ENCODE peak calls at places on chromosomes 2 and 18, in five cellular contexts. E is neural progenitor cell, U is trophoblast cell, I is left lung, X is IMR-90. F is an unnamed sample.

GRCh38 chr2:221478106-221478863 is 93.8 kb downstream of the EPHA4 start:
- DNase-seq in E (no peak), U (no peak), I (no peak), X (peak; percentile 28), F (no peak)

GRCh38 chr18:55322176-55322735 is 265.7 kb downstream of the TCF4 start:
- DNase-seq in E (peak; percentile 86), U (peak; percentile 19), I (peak; percentile 87), X (peak; percentile 96), F (no peak)

GRCh38 chr2:168956392-168956791 is 55.3 kb downstream of the G6PC2 start:
- DNase-seq in E (no peak), U (no peak), I (no peak), X (no peak), F (no peak)

GRCh38 chr2:60565472-60565871 is 12.0 kb upstream of the BCL11A start:
- DNase-seq in E (peak; percentile 50), U (no peak), I (no peak), X (peak; percentile 28), F (no peak)

GRCh38 chr18:37161491-37161890 is 332.6 kb downstream of the KIAA1328 start:
- DNase-seq in E (no peak), U (no peak), I (no peak), X (no peak), F (no peak)

GRCh38 chr2:73232471-73233153 is 427 bp downstream of the PRADC1 start:
- DNase-seq in E (no peak), U (no peak), I (no peak), X (no peak), F (no peak)

GRCh38 chr2:219676586-219676985 is 49.2 kb downstream of the SLC4A3 start:
- DNase-seq in E (no peak), U (no peak), I (no peak), X (no peak), F (no peak)

GRCh38 chr2:195304310-195304709 is 352.7 kb upstream of the SLC39A10 start:
- DNase-seq in E (peak; percentile 48), U (no peak), I (no peak), X (peak; percentile 2), F (no peak)

GRCh38 chr18:39571511-39571910 is 2005.9 kb upstream of the CELF4 start:
- DNase-seq in E (peak; percentile 47), U (peak; percentile 3), I (no peak), X (peak; percentile 19), F (no peak)

GRCh38 chr2:26657265-26657664 is 16.1 kb upstream of the CIB4 start:
- DNase-seq in E (no peak), U (no peak), I (no peak), X (no peak), F (no peak)

GRCh38 chr2:767440-767839 is 90.2 kb upstream of the TMEM18 start:
- DNase-seq in E (no peak), U (no peak), I (no peak), X (no peak), F (no peak)

GRCh38 chr2:216606551-216607527 is 26.4 kb upstream of the IGFBP2 start:
- DNase-seq in E (peak; percentile 86), U (no peak), I (no peak), X (no peak), F (no peak)

GRCh38 chr2:46230115-46230571 is 67.1 kb upstream of the EPAS1 start:
- DNase-seq in E (no peak), U (peak; percentile 97), I (no peak), X (no peak), F (no peak)

GRCh38 chr2:224646242-224646846 is 61.2 kb upstream of the CUL3 start:
- DNase-seq in E (peak; percentile 42), U (no peak), I (no peak), X (peak; percentile 4), F (no peak)

GRCh38 chr18:34999734-35000397 is 41.3 kb upstream of the MAPRE2 start:
- DNase-seq in E (peak; percentile 52), U (no peak), I (no peak), X (no peak), F (no peak)

GRCh38 chr18:49016648-49017539 is 66.1 kb upstream of the SMAD7 start:
- DNase-seq in E (peak; percentile 32), U (peak; percentile 76), I (peak; percentile 74), X (peak; percentile 83), F (no peak)

GRCh38 chr18:41982942-41983660 is 28.1 kb downstream of the PIK3C3 start:
- DNase-seq in E (no peak), U (no peak), I (no peak), X (peak; percentile 20), F (no peak)

GRCh38 chr2:234770081-234770506 is 181.7 kb upstream of the SH3BP4 start:
- DNase-seq in E (peak; percentile 57), U (no peak), I (no peak), X (peak; percentile 72), F (no peak)

DNA sequence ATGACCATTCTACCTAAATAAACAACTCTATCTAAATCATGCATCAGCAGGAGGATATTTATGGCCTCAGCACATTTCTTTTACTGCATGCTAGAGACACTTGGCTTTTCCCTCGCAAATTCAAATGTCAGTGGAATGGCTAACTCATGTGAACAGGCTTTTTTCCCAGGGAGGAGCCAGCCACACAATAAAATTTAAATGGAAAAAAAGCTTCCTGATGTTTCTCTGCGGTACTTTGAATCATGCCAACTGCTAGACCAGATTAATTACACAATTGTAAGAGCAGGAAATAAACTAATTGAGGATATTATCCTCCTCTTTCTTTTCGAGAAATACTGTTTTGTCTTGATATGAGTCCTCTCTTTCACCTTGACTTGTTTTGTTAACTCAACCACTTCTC is 676.3 kb downstream of the IRS1 start:
- DNase-seq in E (no peak), U (no peak), I (no peak), X (no peak), F (no peak)
- H3K4me1 ChIP-seq in E (peaks cover 4% of the 10 kb centered on the region), U (no peaks in the 10 kb centered on the region), I (peaks cover 54% of the 10 kb centered on the region), X (peaks cover 4% of the 10 kb centered on the region), F (no peaks in the 10 kb centered on the region)

GRCh38 chr2:179726461-179727180 is 134.8 kb downstream of the ZNF385B start:
- DNase-seq in E (no peak), U (peak; percentile 6), I (no peak), X (no peak), F (no peak)

GRCh38 chr2:179729961-179730360 is 131.5 kb downstream of the ZNF385B start:
- DNase-seq in E (no peak), U (no peak), I (no peak), X (no peak), F (no peak)

GRCh38 chr2:179720173-179720772 is 141.1 kb downstream of the ZNF385B start:
- DNase-seq in E (no peak), U (no peak), I (no peak), X (no peak), F (no peak)

GRCh38 chr2:179724403-179724802 is 137.0 kb downstream of the ZNF385B start:
- DNase-seq in E (no peak), U (no peak), I (no peak), X (no peak), F (no peak)
- H3K4me1 ChIP-seq in E (no peaks in the 10 kb centered on the region), U (no peaks in the 10 kb centered on the region), I (no peaks in the 10 kb centered on the region), X (no peaks in the 10 kb centered on the region), F (no peaks in the 10 kb centered on the region)

DNA sequence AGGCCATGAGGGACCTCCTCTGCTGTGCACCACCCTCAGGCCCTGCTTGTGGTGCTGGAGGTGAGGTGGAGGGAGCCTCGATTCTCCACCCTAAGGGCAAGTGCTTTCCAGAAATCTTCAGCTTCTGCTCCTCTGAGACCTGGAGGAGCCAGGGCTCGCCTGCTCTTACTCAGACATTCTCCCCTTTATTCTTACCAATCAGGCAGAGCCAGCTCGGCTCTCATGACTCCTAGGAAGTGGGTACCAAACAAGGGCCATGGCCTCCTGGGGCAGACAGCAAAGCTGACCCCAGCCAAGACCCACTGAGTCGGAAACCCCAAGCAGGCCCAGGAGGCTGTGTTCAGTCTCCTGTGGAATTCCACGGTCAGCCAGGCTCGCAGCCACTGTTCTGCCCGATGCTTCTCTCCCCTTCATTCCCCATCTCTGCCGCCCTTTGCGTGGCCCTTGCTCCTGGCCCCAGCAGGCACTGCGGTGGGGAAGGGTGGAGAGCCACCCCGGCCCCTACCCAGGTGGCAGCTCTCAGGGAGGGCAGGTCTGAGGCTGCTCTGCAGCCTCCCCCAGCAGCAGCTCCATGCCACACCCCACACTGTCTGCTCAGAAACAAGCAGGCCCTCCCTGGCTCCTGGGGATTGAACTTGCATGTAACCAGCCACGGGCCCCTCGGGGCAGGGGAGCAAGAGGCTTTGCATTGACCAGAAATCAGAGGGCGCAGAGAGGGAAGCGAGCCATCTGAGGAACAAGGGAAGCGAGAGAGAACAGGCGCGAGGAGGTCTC is 24.0 kb downstream of the HS1BP3 start:
- DNase-seq in E (no peak), U (no peak), I (peak; percentile 68), X (no peak), F (no peak)
- H3K4me1 ChIP-seq in E (peaks cover 2% of the 10 kb centered on the region), U (peaks cover 17% of the 10 kb centered on the region), I (no peaks in the 10 kb centered on the region), X (peaks cover 2% of the 10 kb centered on the region), F (no peaks in the 10 kb centered on the region)

GRCh38 chr2:97871096-97871780 is 124.5 kb downstream of the TMEM131 start:
- DNase-seq in E (no peak), U (peak; percentile 82), I (no peak), X (peak; percentile 79), F (no peak)
- H3K4me1 ChIP-seq in E (no peaks in the 10 kb centered on the region), U (peaks cover 4% of the 10 kb centered on the region), I (peaks cover 35% of the 10 kb centered on the region), X (peaks cover 5% of the 10 kb centered on the region), F (peaks cover 15% of the 10 kb centered on the region)

GRCh38 chr18:22185723-22186386 is 16.5 kb downstream of the GATA6 start:
- DNase-seq in E (no peak), U (peak; percentile 62), I (no peak), X (no peak), F (no peak)

GRCh38 chr18:22185298-22185697 is 15.9 kb downstream of the GATA6 start:
- DNase-seq in E (peak; percentile 31), U (no peak), I (peak; percentile 46), X (no peak), F (no peak)

GRCh38 chr18:22183647-22184161 is 14.3 kb downstream of the GATA6 start:
- DNase-seq in E (no peak), U (peak; percentile 72), I (no peak), X (no peak), F (no peak)

GRCh38 chr18:22188551-22189267 is 19.3 kb downstream of the GATA6 start:
- DNase-seq in E (no peak), U (no peak), I (no peak), X (no peak), F (no peak)

DNA sequence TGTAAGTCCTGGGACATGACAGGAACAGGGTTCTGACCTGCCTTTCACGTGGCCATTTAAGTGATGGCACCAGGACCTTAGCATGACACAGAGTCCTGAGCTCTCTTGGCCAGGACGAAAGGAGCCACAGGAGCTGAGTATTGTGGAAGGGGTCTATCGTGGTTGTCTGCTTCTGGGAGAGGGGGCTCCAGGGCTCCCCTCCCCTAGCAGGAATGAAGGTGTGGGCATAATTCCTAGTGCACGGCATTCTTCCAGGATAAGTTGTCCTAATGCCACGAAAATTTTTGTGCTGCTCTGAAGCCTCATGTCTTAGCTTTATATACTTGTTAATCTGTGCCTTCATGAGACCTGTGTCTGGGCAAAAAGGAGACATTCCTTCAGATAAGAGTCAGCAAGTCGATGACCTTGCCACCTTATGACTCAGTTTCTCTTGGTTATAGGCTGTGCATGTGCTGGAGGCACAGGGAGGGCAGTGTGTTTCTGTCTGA is 17.1 kb downstream of the GATA6 start:
- DNase-seq in E (no peak), U (peak; percentile 54), I (no peak), X (no peak), F (no peak)
- H3K4me1 ChIP-seq in E (peaks cover 2% of the 10 kb centered on the region), U (no peaks in the 10 kb centered on the region), I (peaks cover 25% of the 10 kb centered on the region), X (peaks cover 13% of the 10 kb centered on the region), F (no peaks in the 10 kb centered on the region)

DNA sequence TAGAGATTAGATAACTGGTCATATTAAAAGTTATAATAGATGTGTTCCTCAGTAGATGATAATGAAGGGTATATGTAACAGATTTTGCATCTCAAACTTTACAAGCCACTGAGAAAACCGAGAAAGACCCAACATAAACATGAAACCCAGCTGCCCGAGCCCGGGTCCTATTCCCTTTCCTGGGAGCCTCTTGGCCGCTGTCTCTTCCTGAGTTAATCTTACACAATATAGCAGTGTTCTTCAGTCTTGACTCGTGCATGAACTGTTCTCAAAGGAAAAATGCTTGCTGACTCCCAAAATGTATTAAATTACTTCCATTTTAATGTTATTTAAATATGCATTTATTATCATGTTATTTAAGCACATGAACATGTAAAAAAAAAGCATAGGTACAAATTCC is 94.5 kb downstream of the COPS8 start:
- DNase-seq in E (no peak), U (no peak), I (no peak), X (no peak), F (no peak)
- H3K4me1 ChIP-seq in E (peaks cover 5% of the 10 kb centered on the region), U (peaks cover 2% of the 10 kb centered on the region), I (no peaks in the 10 kb centered on the region), X (peaks cover 41% of the 10 kb centered on the region), F (no peaks in the 10 kb centered on the region)

F was measured in effector memory CD4-positive, alpha-beta T cell.